ENCODE peak calls at places on chromosome 12, in five cellular contexts. L, W, H, V and E are unnamed samples.

GRCh38 chr12:52074006-52074405 is 4.2 kb downstream of the ATG101 start:
- DNase-seq in W (peak; percentile 18), H (no peak), L (no peak), V (no peak), E (no peak)

GRCh38 chr12:115771065-115771464 is 506.4 kb downstream of the MED13L start:
- DNase-seq in V (no peak), W (no peak), L (no peak), H (no peak), E (peak; percentile 83)

GRCh38 chr12:25694072-25694471 is 141.0 kb upstream of the LMNTD1 start:
- DNase-seq in L (no peak), W (no peak), H (peak; percentile 73), V (no peak), E (peak; percentile 87)

GRCh38 chr12:121025442-121026226 is 9.3 kb upstream of the C12orf43 start:
- DNase-seq in V (no peak), H (no peak), W (no peak), L (no peak), E (no peak)

GRCh38 chr12:4355843-4356327 is 23.6 kb downstream of the FGF23 start:
- DNase-seq in W (peak; percentile 62), H (peak; percentile 7), L (peak; percentile 15), V (peak; percentile 28), E (peak; percentile 89)

GRCh38 chr12:21648378-21648777 is 9.3 kb downstream of the LDHB start:
- DNase-seq in V (no peak), W (no peak), H (no peak), L (no peak), E (no peak)

GRCh38 chr12:26863515-26863914 is 30.5 kb upstream of the ITPR2 start:
- DNase-seq in W (peak; percentile 43), L (no peak), V (no peak), H (no peak), E (no peak)

GRCh38 chr12:101209319-101210302 is at the start of gene SLC5A8:
- DNase-seq in L (no peak), H (no peak), V (no peak), W (peak; percentile 3), E (peak; percentile 73)

GRCh38 chr12:128259556-128260070 is 7.4 kb upstream of the TMEM132C start:
- DNase-seq in L (no peak), W (peak; percentile 65), V (no peak), H (no peak), E (peak; percentile 64)

GRCh38 chr12:60201891-60202290 is 606.1 kb downstream of the SLC16A7 start:
- DNase-seq in W (no peak), V (no peak), L (no peak), H (no peak), E (no peak)

GRCh38 chr12:108515916-108516315 is 839 bp downstream of the FICD start:
- DNase-seq in V (no peak), L (no peak), W (no peak), H (no peak), E (no peak)

GRCh38 chr12:1504304-1505150 is 89.9 kb downstream of the FBXL14 start:
- DNase-seq in H (no peak), L (no peak), V (no peak), W (no peak), E (peak; percentile 41)

GRCh38 chr12:26704214-26704613 is 128.8 kb downstream of the ITPR2 start:
- DNase-seq in H (no peak), L (no peak), W (no peak), V (no peak), E (no peak)

GRCh38 chr12:873954-874353 is 75.5 kb downstream of the RAD52 start:
- DNase-seq in W (no peak), V (no peak), L (no peak), H (peak; percentile 8), E (no peak)

GRCh38 chr12:131919051-131919347 is 10.1 kb upstream of the PUS1 start:
- DNase-seq in L (no peak), V (no peak), H (no peak), W (no peak), E (peak; percentile 41)

GRCh38 chr12:13537623-13538022 is 341.1 kb downstream of the EMP1 start:
- DNase-seq in W (no peak), L (no peak), V (no peak), H (no peak), E (no peak)

GRCh38 chr12:121992059-121992879 is 29.4 kb upstream of the BCL7A start:
- DNase-seq in V (no peak), L (peak; percentile 4), W (no peak), H (peak; percentile 93), E (no peak)

GRCh38 chr12:54246011-54246641 is 33.8 kb downstream of the CBX5 start:
- DNase-seq in L (no peak), W (no peak), V (no peak), H (no peak), E (no peak)

GRCh38 chr12:15265868-15266267 is 44.7 kb upstream of the RERG start:
- DNase-seq in W (no peak), H (no peak), L (no peak), V (no peak), E (no peak)

GRCh38 chr12:118606690-118607089 is 230.3 kb downstream of the SUDS3 start:
- DNase-seq in H (no peak), W (no peak), V (no peak), L (no peak), E (no peak)